ENCODE peak calls at places on chromosome 13, in six cellular contexts. J is H1, N is H9, Q is mesenchymal stem cell, E is trophoblast cell, H is IMR-90. X is an unnamed sample.

GRCh38 chr13:113403255-113404104 is 39.5 kb upstream of the GRTP1 start:
- DNase-seq in Q (no peak), H (no peak), E (no peak), J (no peak), N (peak), X (no peak)

GRCh38 chr13:50731400-50731799 is 112.1 kb downstream of the DLEU7 start:
- DNase-seq in H (peak), Q (peak), J (no peak), E (peak), N (no peak), X (no peak)

GRCh38 chr13:27370305-27370853 is 54.0 kb upstream of the GTF3A start:
- DNase-seq in H (no peak), J (no peak), N (no peak), Q (peak), E (peak), X (no peak)

GRCh38 chr13:97321101-97321500 is 99.0 kb downstream of the MBNL2 start:
- DNase-seq in N (no peak), Q (no peak), J (no peak), E (no peak), H (no peak), X (no peak)

GRCh38 chr13:39016789-39017188 is 21.1 kb downstream of the PROSER1 start:
- DNase-seq in E (peak), J (no peak), Q (peak), N (no peak), H (peak), X (peak)

GRCh38 chr13:34040863-34041262 is 222.9 kb downstream of the RFC3 start:
- DNase-seq in E (no peak), H (no peak), N (no peak), Q (no peak), J (no peak), X (no peak)

GRCh38 chr13:28093871-28094270 is 6.5 kb downstream of the FLT3 start:
- DNase-seq in Q (no peak), N (no peak), J (no peak), E (no peak), H (no peak), X (no peak)

GRCh38 chr13:20495087-20496023 is 30.3 kb downstream of the CRYL1 start:
- DNase-seq in Q (peak), H (peak), J (peak), E (peak), N (peak), X (peak)

GRCh38 chr13:40333238-40333637 is 333.2 kb downstream of the FOXO1 start:
- DNase-seq in H (no peak), E (no peak), Q (no peak), N (no peak), J (no peak), X (no peak)

GRCh38 chr13:66410314-66410713 is 819.8 kb downstream of the PCDH9 start:
- DNase-seq in N (no peak), Q (peak), J (no peak), E (no peak), H (no peak), X (no peak)

GRCh38 chr13:27171244-27171829 is at the start of gene USP12:
- DNase-seq in H (peak), N (peak), Q (peak), E (no peak), J (peak), X (no peak)

GRCh38 chr13:37026778-37027177 is 26.2 kb downstream of the EXOSC8 start:
- DNase-seq in H (no peak), Q (no peak), N (no peak), E (no peak), J (no peak), X (no peak)

GRCh38 chr13:89750371-89750770 is 1597.1 kb upstream of the MIR17HG start:
- DNase-seq in E (peak), H (no peak), N (no peak), Q (peak), J (no peak), X (no peak)

GRCh38 chr13:42173789-42174343 is 98.1 kb upstream of the AKAP11 start:
- DNase-seq in N (no peak), Q (peak), E (no peak), H (peak), J (no peak), X (no peak)

GRCh38 chr13:50016421-50016820 is 1.2 kb downstream of the KCNRG start:
- DNase-seq in Q (no peak), H (peak), N (no peak), E (no peak), J (no peak), X (no peak)

GRCh38 chr13:97653741-97654140 is 219.8 kb downstream of the RAP2A start:
- DNase-seq in Q (no peak), N (no peak), E (peak), J (no peak), H (peak), X (no peak)

GRCh38 chr13:104943331-104943730 is 1592.1 kb downstream of the EFNB2 start:
- DNase-seq in Q (no peak), N (no peak), J (no peak), E (no peak), H (no peak), X (no peak)

GRCh38 chr13:104936304-104936703 is 1599.2 kb downstream of the EFNB2 start:
- DNase-seq in E (no peak), N (no peak), Q (peak), J (no peak), H (no peak), X (no peak)

DNA sequence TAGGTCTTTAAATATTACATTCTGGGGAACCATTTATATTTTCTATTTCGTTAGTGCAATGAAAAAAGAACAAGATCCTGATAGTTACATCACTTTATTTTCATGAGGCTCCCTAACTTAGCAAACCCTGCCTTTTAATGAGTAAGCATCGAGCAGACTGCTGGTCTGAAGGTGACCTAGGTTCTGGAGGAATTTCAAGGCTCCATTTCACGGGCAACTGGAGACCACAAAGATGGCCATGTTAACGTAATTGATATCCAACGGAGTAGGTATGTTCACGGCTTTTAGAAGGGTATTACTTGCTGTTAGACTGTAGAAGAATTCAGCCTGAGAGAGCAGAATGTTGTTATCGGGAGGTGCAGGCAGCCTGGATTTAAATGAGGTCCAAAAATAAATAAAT is 1597.6 kb downstream of the EFNB2 start:
- DNase-seq in Q (no peak), J (no peak), N (no peak), E (no peak), H (no peak), X (no peak)
- H3K14ac ChIP-seq in Q (no peak), J (no peak), N (no peak), E (no peak), H (no peak), X (no peak)

GRCh38 chr13:21924958-21925357 is 254.1 kb downstream of the FGF9 start:
- DNase-seq in N (no peak), H (no peak), Q (no peak), J (no peak), E (no peak), X (no peak)
- H3K14ac ChIP-seq in N (no peak), H (no peak), Q (no peak), J (no peak), E (no peak), X (no peak)

DNA sequence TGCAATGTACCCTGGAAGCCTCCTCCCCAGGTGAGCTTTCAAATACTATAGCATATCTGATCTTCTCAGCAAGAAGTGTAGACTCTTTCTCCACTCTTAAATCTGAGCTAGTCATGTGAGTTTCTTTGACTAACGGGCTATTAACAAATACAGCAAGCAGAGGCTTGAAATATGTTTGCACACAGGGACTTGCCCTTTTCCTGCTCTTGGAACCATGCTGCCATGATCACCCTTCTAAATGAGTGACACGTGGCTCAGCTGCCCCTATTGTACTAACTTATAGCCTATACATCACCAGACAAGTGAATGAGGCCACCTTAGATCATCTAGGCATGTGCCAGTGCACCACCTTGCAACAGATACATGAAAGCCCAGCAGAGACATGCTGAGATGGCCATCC is 13.3 kb upstream of the SUCLA2 start:
- DNase-seq in E (no peak), H (no peak), Q (no peak), J (no peak), N (no peak), X (no peak)
- H3K14ac ChIP-seq in E (no peak), H (no peak), Q (peak), J (no peak), N (no peak), X (no peak)

GRCh38 chr13:30370916-30371521 is 51.3 kb upstream of the UBE2L5 start:
- DNase-seq in J (no peak), H (no peak), N (no peak), Q (no peak), E (no peak), X (no peak)
- H3K14ac ChIP-seq in J (no peak), H (peak), N (no peak), Q (no peak), E (no peak), X (no peak)